ENCODE peak calls at places on chromosome 7, in four cellular contexts. H is K562, P is HL-60, R is GM12878. S is an unnamed sample.

GRCh38 chr7:4861673-4862072 is at the start of gene PAPOLB:
- DNase-seq in R (no peak), P (no peak), H (no peak), S (no peak)

GRCh38 chr7:77327932-77328628 is 88.1 kb downstream of the GSAP start:
- DNase-seq in H (no peak), P (no peak), R (no peak), S (no peak)

GRCh38 chr7:142685877-142686508 is 63.3 kb upstream of the PRSS1 start:
- DNase-seq in R (no peak), H (no peak), P (no peak), S (no peak)

GRCh38 chr7:42661312-42661711 is 250.6 kb downstream of the C7orf25 start:
- DNase-seq in P (no peak), H (no peak), R (no peak), S (no peak)

GRCh38 chr7:51035696-51036095 is 253.0 kb upstream of the GRB10 start:
- DNase-seq in P (no peak), H (no peak), R (no peak), S (no peak)

GRCh38 chr7:96329189-96329588 is 7.3 kb upstream of the SLC25A13 start:
- DNase-seq in H (no peak), R (no peak), P (no peak), S (no peak)

GRCh38 chr7:158524749-158525635 is 62.6 kb downstream of the PTPRN2 start:
- DNase-seq in P (no peak), H (no peak), R (no peak), S (no peak)

GRCh38 chr7:130872756-130873448 is 138.9 kb upstream of the KLF14 start:
- DNase-seq in H (no peak), R (no peak), P (no peak), S (no peak)

GRCh38 chr7:44531421-44532380 is 9.4 kb downstream of the NPC1L1 start:
- DNase-seq in P (no peak), H (no peak), R (no peak), S (no peak)

GRCh38 chr7:105838273-105839141 is 37.9 kb downstream of the ATXN7L1 start:
- DNase-seq in P (no peak), R (no peak), H (no peak), S (no peak)
- TF ChIP-seq SPI1 in P (no peak), R (no peak), H (no peak), S (no peak)

GRCh38 chr7:113491305-113491704 is 373.0 kb upstream of the SMIM30 start:
- DNase-seq in R (no peak), P (no peak), H (no peak), S (no peak)

GRCh38 chr7:113483657-113484056 is 365.3 kb upstream of the SMIM30 start:
- DNase-seq in H (no peak), P (no peak), R (no peak), S (no peak)

GRCh38 chr7:113487925-113488731 is 369.8 kb upstream of the SMIM30 start:
- DNase-seq in R (no peak), P (no peak), H (no peak), S (no peak)

GRCh38 chr7:113486548-113486947 is 368.2 kb upstream of the SMIM30 start:
- DNase-seq in R (no peak), P (no peak), H (no peak), S (no peak)
- TF ChIP-seq POLR2AphosphoS5 in R (no peak), P (no peak), H (no peak), S (no peak)

GRCh38 chr7:55570939-55571338 is 1.4 kb downstream of the VOPP1 start:
- DNase-seq in P (no peak), R (no peak), H (no peak), S (no peak)

GRCh38 chr7:55568613-55569268 is 3.6 kb downstream of the VOPP1 start:
- DNase-seq in H (no peak), R (no peak), P (no peak), S (no peak)

GRCh38 chr7:55569269-55569663 is 3.0 kb downstream of the VOPP1 start:
- DNase-seq in P (no peak), R (no peak), H (no peak), S (no peak)

GRCh38 chr7:55570218-55570873 is 2.0 kb downstream of the VOPP1 start:
- DNase-seq in R (no peak), P (no peak), H (no peak), S (no peak)

DNA sequence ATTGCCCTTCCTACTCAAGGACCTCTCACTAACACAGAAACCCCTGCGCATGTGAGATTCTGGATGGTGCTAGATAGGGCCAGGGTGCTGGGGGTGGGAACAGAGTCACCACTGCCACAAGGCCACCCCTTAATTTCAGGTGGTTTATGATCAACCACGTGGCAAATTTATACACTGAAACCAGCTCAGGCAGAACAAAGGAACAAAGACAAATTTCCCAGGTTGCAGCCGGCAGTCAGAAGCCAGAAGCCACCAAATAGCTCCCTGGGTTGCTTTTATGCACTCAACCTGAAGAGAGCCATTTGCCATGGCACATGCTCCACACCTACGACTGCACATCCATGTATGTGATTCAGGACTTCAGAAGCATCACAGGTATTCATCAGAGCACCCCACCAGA is 2.5 kb downstream of the VOPP1 start:
- DNase-seq in H (no peak), R (no peak), P (no peak), S (no peak)
- TF ChIP-seq SPI1 in H (no peak), R (no peak), P (no peak), S (no peak)

GRCh38 chr7:33778195-33778594 is 127.1 kb upstream of the BMPER start:
- DNase-seq in P (no peak), R (no peak), H (no peak), S (no peak)

GRCh38 chr7:33773053-33773452 is 132.3 kb upstream of the BMPER start:
- DNase-seq in H (no peak), R (no peak), P (no peak), S (no peak)

GRCh38 chr7:33776791-33777190 is 128.5 kb upstream of the BMPER start:
- DNase-seq in P (no peak), R (no peak), H (no peak), S (no peak)

GRCh38 chr7:33775790-33776189 is 129.5 kb upstream of the BMPER start:
- DNase-seq in P (no peak), R (no peak), H (no peak), S (no peak)

GRCh38 chr7:33774762-33775523 is 130.4 kb upstream of the BMPER start:
- DNase-seq in H (no peak), R (no peak), P (no peak), S (no peak)
- TF ChIP-seq POLR2AphosphoS5 in H (no peak), R (no peak), P (no peak), S (no peak)

GRCh38 chr7:132436121-132436520 is 140.1 kb downstream of the PLXNA4 start:
- DNase-seq in H (no peak), P (no peak), R (no peak), S (no peak)

GRCh38 chr7:132434041-132434440 is 142.2 kb downstream of the PLXNA4 start:
- DNase-seq in H (no peak), R (no peak), P (no peak), S (no peak)

GRCh38 chr7:132440126-132440525 is 136.1 kb downstream of the PLXNA4 start:
- DNase-seq in R (no peak), H (no peak), P (no peak), S (no peak)

GRCh38 chr7:132435016-132435990 is 141.0 kb downstream of the PLXNA4 start:
- DNase-seq in P (no peak), R (no peak), H (no peak), S (no peak)

DNA sequence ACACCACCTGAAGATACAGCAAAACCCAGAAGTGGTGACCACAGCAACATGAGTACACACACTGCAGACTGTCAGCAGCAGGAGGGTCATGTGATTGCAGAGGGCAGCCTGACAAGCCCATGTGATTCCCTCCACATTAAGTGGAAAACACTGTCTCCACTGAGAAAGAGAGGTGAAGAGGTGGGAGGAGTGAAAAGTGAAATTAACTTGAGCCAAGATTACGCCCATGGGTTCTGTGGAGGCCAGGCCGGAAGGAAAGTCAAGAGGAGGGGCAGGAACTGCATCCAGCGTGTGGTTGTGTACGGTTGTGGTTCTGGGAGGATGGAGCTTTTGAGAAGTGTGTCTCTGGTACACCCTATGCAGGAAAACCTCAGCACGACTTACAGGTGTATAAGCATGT is 138.5 kb downstream of the PLXNA4 start:
- DNase-seq in R (no peak), H (no peak), P (no peak), S (no peak)
- TF ChIP-seq SPI1 in R (no peak), H (no peak), P (no peak), S (no peak)

DNA sequence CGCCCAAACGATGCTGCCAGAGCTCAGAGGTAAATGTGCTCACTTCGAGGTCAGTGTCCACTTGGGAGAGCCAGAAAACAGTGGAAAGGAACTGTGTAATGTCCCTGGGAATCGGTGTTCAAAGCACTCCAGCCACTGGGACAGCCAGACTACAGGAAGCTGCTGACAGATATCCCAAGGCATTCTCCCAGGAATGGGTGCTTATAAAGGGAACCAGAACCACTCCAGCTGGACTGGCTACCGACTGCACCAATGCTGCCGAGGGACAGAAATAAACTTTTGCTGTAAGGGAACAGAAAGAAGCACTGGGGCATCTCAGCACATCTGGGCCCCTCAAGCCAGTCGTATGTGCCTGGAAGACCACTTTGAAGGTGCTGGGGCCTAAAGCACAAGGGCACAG is 76.7 kb downstream of the ATXN7L1 start:
- DNase-seq in P (no peak), H (no peak), R (no peak), S (no peak)
- TF ChIP-seq POLR2AphosphoS5 in P (no peak), H (no peak), R (no peak), S (no peak)

GRCh38 chr7:64400401-64400800 is 86.6 kb downstream of the ZNF736 start:
- DNase-seq in H (no peak), P (no peak), R (no peak), S (no peak)
- TF ChIP-seq SPI1 in H (no peak), P (no peak), R (no peak), S (no peak)

GRCh38 chr7:102892631-102893278 is 20.0 kb upstream of the LRRC17 start:
- DNase-seq in H (no peak), R (no peak), P (peak), S (no peak)

GRCh38 chr7:102890971-102891692 is 21.7 kb upstream of the LRRC17 start:
- DNase-seq in P (no peak), H (no peak), R (no peak), S (no peak)

GRCh38 chr7:102890292-102890970 is 22.4 kb upstream of the LRRC17 start:
- DNase-seq in H (peak), P (peak), R (no peak), S (no peak)

GRCh38 chr7:102889836-102890235 is 23.0 kb upstream of the LRRC17 start:
- DNase-seq in R (no peak), H (no peak), P (no peak), S (no peak)

GRCh38 chr7:102891693-102892261 is 21.0 kb upstream of the LRRC17 start:
- DNase-seq in R (no peak), P (peak), H (no peak), S (no peak)
- TF ChIP-seq POLR2AphosphoS5 in R (no peak), P (no peak), H (no peak), S (no peak)